ENCODE peak calls at places on chromosomes 7 and 10, in eight cellular contexts. F is K562, D is GM23338, T is stomach, I is suprapubic skin, L is transverse colon, B is spleen, P is breast epithelium. X is an unnamed sample. For H3K27me3, the result is how much of the 10 kb centered on the place peaks cover.

GRCh38 chr10:73968101-73968515 is 29.8 kb upstream of the VCL start:
- DNase-seq in I (no peak), B (no peak), T (no peak), P (no peak), D (peak), F (no peak), L (no peak), X (no peak)

GRCh38 chr7:102044984-102045673 is 227.7 kb downstream of the CUX1 start:
- DNase-seq in L (no peak), D (no peak), F (no peak), B (no peak), P (peak), I (no peak), T (peak), X (no peak)

GRCh38 chr10:22737587-22737986 is 23.2 kb upstream of the PIP4K2A start:
- DNase-seq in P (no peak), L (no peak), F (peak), T (no peak), B (no peak), I (no peak), D (no peak), X (no peak)

GRCh38 chr10:49090696-49091338 is 24.5 kb downstream of the VSTM4 start:
- DNase-seq in T (no peak), F (no peak), L (no peak), P (no peak), D (no peak), B (no peak), I (no peak), X (no peak)

GRCh38 chr7:1224093-1224702 is 8.5 kb upstream of the UNCX start:
- DNase-seq in P (no peak), T (no peak), D (peak), B (no peak), I (no peak), L (no peak), F (no peak), X (no peak)

GRCh38 chr7:44383566-44383965 is 58.2 kb upstream of the CAMK2B start:
- DNase-seq in D (no peak), F (no peak), I (no peak), L (no peak), P (no peak), T (peak), B (peak), X (no peak)

GRCh38 chr7:8125680-8126444 is 136.1 kb downstream of the ICA1 start:
- DNase-seq in T (peak), F (no peak), P (peak), D (no peak), I (no peak), L (peak), B (peak), X (no peak)

GRCh38 chr7:17599733-17600685 is 301.6 kb downstream of the AHR start:
- DNase-seq in T (no peak), D (peak), L (no peak), F (no peak), I (no peak), P (no peak), B (no peak), X (no peak)

GRCh38 chr10:33005322-33006282 is 47.6 kb upstream of the ITGB1 start:
- DNase-seq in P (peak), B (peak), D (peak), T (peak), F (peak), I (peak), L (peak), X (peak)

GRCh38 chr7:139566075-139566474 is 42.6 kb downstream of the CLEC2L start:
- DNase-seq in L (no peak), B (peak), I (no peak), P (no peak), T (no peak), F (no peak), D (no peak), X (no peak)

GRCh38 chr10:98361131-98361633 is 53.8 kb downstream of the PYROXD2 start:
- DNase-seq in B (no peak), I (peak), L (peak), D (no peak), T (peak), P (peak), F (peak), X (peak)

GRCh38 chr7:55550010-55550409 is 22.3 kb downstream of the VOPP1 start:
- DNase-seq in T (peak), B (no peak), P (peak), D (no peak), F (no peak), I (no peak), L (peak), X (peak)

GRCh38 chr7:107692501-107692900 is 31.9 kb downstream of the SLC26A4 start:
- DNase-seq in T (no peak), L (no peak), I (no peak), P (no peak), F (no peak), D (no peak), B (no peak), X (no peak)

GRCh38 chr7:140229591-140230516 is 53.1 kb upstream of the KDM7A start:
- DNase-seq in F (no peak), B (peak), P (no peak), I (no peak), D (peak), L (peak), T (peak), X (no peak)

GRCh38 chr7:140746751-140747150 is 50.2 kb downstream of the NDUFB2 start:
- DNase-seq in T (no peak), L (no peak), I (no peak), F (no peak), B (no peak), P (no peak), D (no peak), X (no peak)

GRCh38 chr10:130409931-130410330 is 273.7 kb downstream of the GLRX3 start:
- DNase-seq in B (no peak), L (no peak), D (no peak), I (no peak), F (no peak), P (no peak), T (no peak), X (no peak)

GRCh38 chr7:56106108-56107073 is at the start of gene CHCHD2:
- DNase-seq in L (peak), B (peak), P (peak), T (peak), D (no peak), F (peak), I (peak), X (peak)

GRCh38 chr7:1951600-1951999 is 281.1 kb downstream of the MAD1L1 start:
- DNase-seq in P (no peak), I (no peak), D (no peak), F (no peak), B (peak), T (no peak), L (no peak), X (no peak)

GRCh38 chr7:130037703-130038102 is 13.5 kb downstream of the ZC3HC1 start:
- DNase-seq in L (no peak), B (no peak), I (no peak), F (no peak), T (no peak), D (no peak), P (no peak), X (no peak)

GRCh38 chr10:48495282-48496045 is 109.4 kb downstream of the ARHGAP22 start:
- DNase-seq in D (no peak), I (no peak), L (no peak), T (peak), F (no peak), P (no peak), B (no peak), X (peak)

GRCh38 chr10:29948971-29949370 is 110.4 kb downstream of the JCAD start:
- DNase-seq in F (no peak), T (no peak), I (no peak), D (no peak), B (no peak), L (no peak), P (peak), X (peak)

GRCh38 chr7:130232209-130232608 is 24.5 kb downstream of the SSMEM1 start:
- DNase-seq in F (no peak), B (no peak), D (no peak), L (no peak), P (no peak), I (no peak), T (no peak), X (no peak)

GRCh38 chr7:44075296-44076075 is 6.8 kb downstream of the POLM start:
- DNase-seq in T (no peak), P (no peak), B (peak), F (no peak), I (no peak), L (no peak), D (no peak), X (peak)

GRCh38 chr7:38169862-38170261 is 8.2 kb upstream of the STARD3NL start:
- DNase-seq in P (no peak), L (no peak), D (no peak), T (no peak), F (peak), B (no peak), I (no peak), X (peak)

GRCh38 chr7:1874522-1875389 is 204.7 kb downstream of the ELFN1 start:
- DNase-seq in B (no peak), D (no peak), P (no peak), I (no peak), F (no peak), L (peak), T (no peak), X (no peak)

GRCh38 chr7:50304911-50305621 is 550 bp downstream of the IKZF1 start:
- DNase-seq in P (no peak), B (peak), L (peak), F (peak), D (peak), I (no peak), T (no peak), X (no peak)

GRCh38 chr10:90326498-90327267 is 531.2 kb downstream of the HTR7 start:
- DNase-seq in T (no peak), L (no peak), F (no peak), D (no peak), P (no peak), B (no peak), I (no peak), X (no peak)

GRCh38 chr10:36446873-36447272 is 678.5 kb upstream of the ANKRD30A start:
- DNase-seq in T (peak), F (no peak), P (no peak), L (no peak), I (no peak), B (no peak), D (no peak), X (no peak)

GRCh38 chr7:20535541-20535940 is 79.9 kb upstream of the ABCB5 start:
- DNase-seq in P (no peak), B (no peak), D (no peak), T (no peak), L (no peak), F (no peak), I (no peak), X (no peak)

GRCh38 chr7:130393095-130393494 is 12.8 kb downstream of the CPA1 start:
- DNase-seq in P (no peak), B (no peak), L (no peak), D (no peak), F (no peak), T (no peak), I (no peak), X (no peak)

GRCh38 chr10:119206603-119207366 is 586 bp upstream of the GRK5 start:
- DNase-seq in T (peak), L (peak), F (peak), D (peak), B (peak), P (peak), I (peak), X (peak)

GRCh38 chr10:119208553-119208940 is 1.2 kb downstream of the GRK5 start:
- DNase-seq in L (no peak), B (no peak), P (no peak), D (no peak), I (no peak), F (no peak), T (no peak), X (no peak)

GRCh38 chr10:119205926-119206602 is 1.3 kb upstream of the GRK5 start:
- DNase-seq in I (no peak), L (peak), D (peak), B (peak), F (peak), T (peak), P (peak), X (peak)

GRCh38 chr10:119207713-119208552 is 562 bp downstream of the GRK5 start:
- DNase-seq in L (peak), D (peak), F (peak), I (peak), B (peak), P (peak), T (peak), X (peak)

DNA sequence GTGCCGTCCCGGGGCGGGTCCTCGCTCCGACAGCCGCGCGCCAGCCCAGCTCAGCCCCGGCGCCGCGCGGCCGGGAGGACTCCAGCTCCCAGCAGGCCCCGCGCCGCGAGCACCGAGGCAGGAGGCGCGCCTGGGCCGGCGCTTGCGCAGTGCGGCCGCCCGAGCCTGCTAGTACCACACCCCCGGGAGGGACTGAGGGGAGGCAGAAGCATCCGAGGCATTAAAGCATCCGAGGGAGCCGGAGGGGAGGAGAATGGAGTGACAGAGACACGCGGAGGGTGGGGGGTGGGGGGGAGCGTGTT is at the start of gene GRK5:
- DNase-seq in D (peak), L (peak), T (peak), I (peak), P (peak), F (peak), B (peak), X (peak)
- TF ChIP-seq POLR2AphosphoS5 in D (peak), L (peak), T (peak), I (no peak), P (no peak), F (no peak), B (peak), X (peak)

DNA sequence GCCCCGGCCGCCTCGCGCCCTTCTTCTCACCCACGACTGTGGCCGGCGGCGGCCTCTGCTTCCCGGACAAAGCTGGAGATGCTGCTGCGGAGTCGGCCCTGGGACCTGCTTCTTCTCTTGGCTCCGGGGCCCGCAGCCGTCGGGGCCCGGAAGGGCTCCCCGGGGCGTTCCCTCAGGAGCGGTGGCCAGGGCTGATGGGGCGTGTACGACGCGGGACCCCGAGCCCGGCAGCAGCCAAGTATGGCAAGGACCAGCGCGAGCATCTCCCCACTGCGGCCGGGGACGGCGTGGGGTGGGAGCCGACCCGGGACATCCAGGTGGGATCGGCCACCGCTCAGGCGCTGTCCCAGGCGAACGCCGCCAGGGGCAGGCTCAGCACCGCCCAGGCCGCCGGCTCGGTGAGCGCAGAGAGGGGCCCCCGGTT is 27.6 kb upstream of the BMS1 start:
- DNase-seq in D (peak), F (no peak), P (no peak), B (no peak), L (no peak), T (no peak), I (no peak), X (no peak)
- H3K27me3 ChIP-seq in D (half or more), F (under half), P (under half), B (half or more), L (under half), T (under half), I (under half), X (under half)

DNA sequence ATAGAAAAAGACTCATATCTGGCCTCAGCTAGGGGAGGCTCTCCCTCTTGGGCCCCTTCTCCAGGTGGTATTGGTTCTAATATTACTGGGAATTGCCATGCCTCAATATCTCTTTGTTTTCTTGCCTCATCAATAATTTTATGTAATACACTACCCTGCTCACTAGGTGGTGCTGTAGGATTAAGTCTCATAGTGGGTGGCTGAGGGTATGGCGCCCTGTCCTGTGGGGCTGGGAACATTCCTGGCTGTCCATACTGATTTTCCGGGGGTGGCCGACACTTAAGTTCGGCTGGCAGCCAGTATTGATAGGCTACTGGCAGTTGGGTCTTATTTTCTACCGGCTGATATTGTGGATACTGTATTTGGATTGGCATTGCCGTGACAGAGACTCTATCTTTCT is 9.0 kb upstream of the TAS2R3 start:
- DNase-seq in F (peak), P (no peak), L (no peak), T (no peak), I (no peak), B (no peak), D (peak), X (no peak)
- TF ChIP-seq CTCF in F (peak), P (no peak), L (peak), T (no peak), I (peak), B (peak), D (peak), X (no peak)

GRCh38 chr7:150631084-150631824 is 931 bp downstream of the GIMAP6 start:
- DNase-seq in T (no peak), D (no peak), I (no peak), L (no peak), P (no peak), F (no peak), B (peak), X (no peak)
- TF ChIP-seq POLR2AphosphoS5 in T (peak), D (no peak), I (no peak), L (no peak), P (no peak), F (no peak), B (peak), X (peak)

GRCh38 chr7:4958477-4959301 is at the start of gene MMD2:
- DNase-seq in T (no peak), L (no peak), P (no peak), F (no peak), I (no peak), D (peak), B (peak), X (no peak)
- H3K27me3 ChIP-seq in T (under half), L (half or more), P (under half), F (under half), I (half or more), D (under half), B (half or more), X (under half)

DNA sequence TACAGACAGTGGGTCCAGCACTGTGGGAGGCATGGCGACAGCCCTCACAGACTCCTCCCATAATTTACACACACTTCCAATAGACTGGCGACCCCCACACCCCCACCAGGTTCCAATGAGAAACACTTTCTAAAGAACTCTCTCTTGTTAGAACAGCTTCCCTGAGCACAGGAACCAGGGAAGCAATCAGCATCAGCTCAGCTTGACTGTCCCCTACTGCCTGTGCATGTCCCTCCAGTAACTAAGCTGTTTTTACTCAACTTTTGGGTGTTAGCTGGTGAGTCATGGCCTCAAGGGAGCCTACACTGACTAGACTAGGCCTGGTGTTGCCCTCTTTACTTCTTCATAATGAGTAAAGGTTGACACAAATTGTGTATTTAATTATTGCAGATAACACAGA is 32.6 kb upstream of the HERPUD2 start:
- DNase-seq in D (no peak), T (no peak), F (no peak), P (no peak), I (no peak), L (no peak), B (no peak), X (no peak)
- TF ChIP-seq CTCF in D (no peak), T (no peak), F (no peak), P (no peak), I (no peak), L (no peak), B (no peak), X (no peak)

GRCh38 chr10:122306282-122306681 is 35.2 kb downstream of the BTBD16 start:
- DNase-seq in P (no peak), T (no peak), B (no peak), F (no peak), I (no peak), L (no peak), D (no peak), X (no peak)

GRCh38 chr10:122306744-122307143 is 35.6 kb downstream of the BTBD16 start:
- DNase-seq in D (no peak), B (no peak), T (no peak), P (no peak), I (no peak), L (no peak), F (no peak), X (no peak)

GRCh38 chr10:122310311-122311050 is 39.4 kb downstream of the BTBD16 start:
- DNase-seq in B (no peak), I (peak), L (peak), T (no peak), P (no peak), D (peak), F (no peak), X (no peak)

GRCh38 chr10:122308487-122309141 is 37.5 kb downstream of the BTBD16 start:
- DNase-seq in L (no peak), B (no peak), T (no peak), F (no peak), I (no peak), P (no peak), D (no peak), X (no peak)

GRCh38 chr10:122307669-122308486 is 36.8 kb downstream of the BTBD16 start:
- DNase-seq in P (peak), T (no peak), F (peak), I (peak), D (no peak), L (peak), B (no peak), X (peak)
- TF ChIP-seq POLR2AphosphoS5 in P (no peak), T (peak), F (no peak), I (no peak), D (no peak), L (peak), B (no peak), X (peak)

GRCh38 chr10:15719062-15719898 is 442 bp downstream of the ITGA8 start:
- DNase-seq in F (no peak), D (peak), L (peak), P (no peak), B (no peak), I (no peak), T (no peak), X (no peak)
- H3K27me3 ChIP-seq in F (under half), D (under half), L (under half), P (under half), B (under half), I (under half), T (under half), X (under half)

DNA sequence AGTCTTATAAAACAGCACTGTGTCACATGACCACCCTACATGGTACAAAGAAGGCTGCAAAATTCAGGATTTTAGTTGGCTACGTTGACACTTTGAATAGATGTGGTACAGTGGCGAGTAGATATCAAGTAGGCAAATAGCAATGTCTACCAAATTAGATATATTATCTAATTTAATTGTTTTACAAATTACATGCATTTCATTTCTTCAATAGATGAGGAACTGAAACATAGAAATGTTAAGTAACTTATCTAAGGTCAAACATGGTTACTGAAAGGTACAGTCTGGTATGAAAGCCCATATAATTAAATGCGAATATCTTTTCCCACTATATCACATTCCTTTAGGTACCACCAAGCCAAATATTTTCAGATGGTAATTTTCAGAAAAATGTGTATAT is 972.2 kb downstream of the NRG3 start:
- DNase-seq in F (no peak), T (no peak), D (no peak), L (no peak), B (no peak), P (no peak), I (no peak), X (no peak)
- TF ChIP-seq CTCF in F (no peak), T (no peak), D (no peak), L (no peak), B (no peak), P (no peak), I (no peak), X (no peak)